ENCODE peak calls at places on chromosomes 2 and 18, in six cellular contexts. R is SJSA1, H is A549, Z is H9, J is tibial nerve, A is mesenchymal stem cell. B is an unnamed sample. For H3K4me1, the result is how much of the 10 kb centered on the place peaks cover.

GRCh38 chr2:187575081-187576067 is 21.1 kb upstream of the TFPI start:
- DNase-seq in A (peak), Z (no peak), J (no peak), R (peak), H (no peak), B (no peak)

GRCh38 chr2:118667366-118667765 is 180.1 kb downstream of the EN1 start:
- DNase-seq in H (no peak), R (no peak), Z (no peak), J (no peak), A (no peak), B (no peak)

GRCh38 chr2:231319867-231320266 is 75.6 kb upstream of the B3GNT7 start:
- DNase-seq in H (no peak), A (no peak), J (no peak), R (no peak), Z (no peak), B (no peak)

GRCh38 chr2:103161456-103162289 is 399.8 kb downstream of the TMEM182 start:
- DNase-seq in Z (no peak), R (peak), H (peak), J (no peak), A (peak), B (peak)

GRCh38 chr2:221779614-221780067 is 207.5 kb upstream of the EPHA4 start:
- DNase-seq in A (peak), Z (no peak), H (no peak), R (peak), J (no peak), B (peak)

GRCh38 chr2:14425869-14426268 is 206.6 kb upstream of the LRATD1 start:
- DNase-seq in J (no peak), Z (no peak), R (no peak), A (no peak), H (no peak), B (no peak)

GRCh38 chr18:32383040-32383819 is 87.5 kb downstream of the GAREM1 start:
- DNase-seq in R (peak), Z (no peak), H (peak), A (peak), J (no peak), B (peak)

GRCh38 chr2:28325567-28326468 is 66.8 kb upstream of the FOSL2 start:
- DNase-seq in J (no peak), Z (no peak), R (no peak), H (no peak), A (no peak), B (no peak)

GRCh38 chr2:129233751-129234406 is 745.6 kb upstream of the RAB6C start:
- DNase-seq in A (peak), Z (no peak), R (no peak), H (no peak), J (no peak), B (peak)

GRCh38 chr2:192087398-192087958 is 107.3 kb downstream of the TMEFF2 start:
- DNase-seq in Z (no peak), J (no peak), A (no peak), R (no peak), H (no peak), B (no peak)

GRCh38 chr2:65666156-65666725 is 233.8 kb upstream of the SPRED2 start:
- DNase-seq in R (peak), H (no peak), J (no peak), A (peak), Z (no peak), B (peak)

GRCh38 chr18:44679912-44680270 is 797 bp upstream of the SETBP1 start:
- DNase-seq in R (no peak), J (peak), H (peak), Z (peak), A (peak), B (peak)

GRCh38 chr2:172734711-172735645 is 667 bp upstream of the RAPGEF4 start:
- DNase-seq in R (no peak), H (peak), J (no peak), A (no peak), Z (no peak), B (no peak)

GRCh38 chr2:132766573-132766972 is 96.6 kb upstream of the LYPD1 start:
- DNase-seq in J (no peak), A (no peak), Z (no peak), H (no peak), R (peak), B (no peak)

GRCh38 chr2:7333970-7334493 is 416.8 kb downstream of the RNF144A start:
- DNase-seq in R (no peak), H (no peak), Z (no peak), A (no peak), J (no peak), B (no peak)

GRCh38 chr2:10120938-10121574 is 1.5 kb upstream of the RRM2 start:
- DNase-seq in Z (no peak), H (no peak), R (peak), J (no peak), A (peak), B (peak)

GRCh38 chr2:188515918-188516317 is 224.2 kb downstream of the GULP1 start:
- DNase-seq in A (no peak), R (no peak), J (no peak), H (no peak), Z (no peak), B (no peak)

GRCh38 chr2:226362991-226363390 is 436.6 kb downstream of the IRS1 start:
- DNase-seq in H (no peak), Z (no peak), J (no peak), A (peak), R (peak), B (peak)

GRCh38 chr2:17373736-17374135 is 144.5 kb downstream of the RAD51AP2 start:
- DNase-seq in A (no peak), H (no peak), R (no peak), J (no peak), Z (no peak), B (no peak)

GRCh38 chr2:234425923-234426603 is 70.8 kb downstream of the ARL4C start:
- DNase-seq in Z (no peak), A (no peak), H (no peak), J (no peak), R (no peak), B (no peak)

GRCh38 chr2:181440919-181441318 is 16.3 kb upstream of the ITGA4 start:
- DNase-seq in Z (no peak), J (no peak), A (no peak), H (no peak), R (no peak), B (no peak)

GRCh38 chr18:78911751-78912283 is 67.8 kb upstream of the SALL3 start:
- DNase-seq in J (no peak), A (no peak), Z (peak), R (no peak), H (no peak), B (no peak)

GRCh38 chr2:12965540-12966269 is 249.0 kb downstream of the TRIB2 start:
- DNase-seq in Z (no peak), J (no peak), H (no peak), A (peak), R (peak), B (peak)

GRCh38 chr18:56933472-56933871 is 213.4 kb upstream of the BOD1L2 start:
- DNase-seq in R (no peak), J (no peak), Z (no peak), H (no peak), A (no peak), B (no peak)

GRCh38 chr2:195269220-195269619 is 387.8 kb upstream of the SLC39A10 start:
- DNase-seq in J (no peak), A (no peak), H (no peak), Z (no peak), R (no peak), B (no peak)

GRCh38 chr2:216017365-216017764 is 4.0 kb upstream of the MREG start:
- DNase-seq in H (no peak), A (peak), J (no peak), Z (no peak), R (no peak), B (no peak)

GRCh38 chr18:63890950-63891304 is 3.4 kb downstream of the SERPINB2 start:
- DNase-seq in H (peak), Z (no peak), A (peak), R (no peak), J (no peak), B (no peak)

GRCh38 chr18:78073275-78073674 is 823.6 kb downstream of the GALR1 start:
- DNase-seq in J (no peak), R (no peak), H (no peak), Z (no peak), A (no peak), B (peak)

GRCh38 chr2:25714740-25715139 is 41.4 kb upstream of the DTNB start:
- DNase-seq in R (no peak), H (peak), A (no peak), J (no peak), Z (no peak), B (no peak)

GRCh38 chr18:13374468-13375301 is 156.1 kb downstream of the LDLRAD4 start:
- DNase-seq in J (no peak), H (peak), A (no peak), R (no peak), Z (no peak), B (no peak)

GRCh38 chr2:136118819-136119716 is 1.1 kb upstream of the CXCR4 start:
- DNase-seq in J (peak), Z (peak), H (no peak), A (peak), R (no peak), B (peak)

GRCh38 chr2:42124051-42124813 is 44.9 kb upstream of the EML4 start:
- DNase-seq in A (no peak), H (no peak), Z (no peak), J (no peak), R (no peak), B (no peak)

GRCh38 chr2:121697108-121697631 is 39.5 kb downstream of the NIFK start:
- DNase-seq in H (no peak), Z (no peak), J (no peak), R (no peak), A (no peak), B (no peak)

GRCh38 chr2:101036562-101036961 is 34.5 kb downstream of the RPL31 start:
- DNase-seq in A (peak), H (no peak), J (no peak), Z (no peak), R (peak), B (no peak)

GRCh38 chr2:191376981-191377629 is 131.9 kb downstream of the MYO1B start:
- DNase-seq in H (peak), Z (no peak), R (peak), A (peak), J (peak), B (peak)

GRCh38 chr2:28716265-28716865 is 35.3 kb upstream of the PPP1CB start:
- DNase-seq in Z (no peak), J (peak), R (peak), A (peak), H (peak), B (peak)

GRCh38 chr2:226799976-226800940 is 638 bp upstream of the IRS1 start:
- DNase-seq in J (no peak), Z (peak), A (peak), H (no peak), R (no peak), B (peak)

GRCh38 chr2:229137623-229138022 is 133.5 kb downstream of the PID1 start:
- DNase-seq in J (no peak), A (no peak), Z (no peak), R (no peak), H (no peak), B (no peak)

DNA sequence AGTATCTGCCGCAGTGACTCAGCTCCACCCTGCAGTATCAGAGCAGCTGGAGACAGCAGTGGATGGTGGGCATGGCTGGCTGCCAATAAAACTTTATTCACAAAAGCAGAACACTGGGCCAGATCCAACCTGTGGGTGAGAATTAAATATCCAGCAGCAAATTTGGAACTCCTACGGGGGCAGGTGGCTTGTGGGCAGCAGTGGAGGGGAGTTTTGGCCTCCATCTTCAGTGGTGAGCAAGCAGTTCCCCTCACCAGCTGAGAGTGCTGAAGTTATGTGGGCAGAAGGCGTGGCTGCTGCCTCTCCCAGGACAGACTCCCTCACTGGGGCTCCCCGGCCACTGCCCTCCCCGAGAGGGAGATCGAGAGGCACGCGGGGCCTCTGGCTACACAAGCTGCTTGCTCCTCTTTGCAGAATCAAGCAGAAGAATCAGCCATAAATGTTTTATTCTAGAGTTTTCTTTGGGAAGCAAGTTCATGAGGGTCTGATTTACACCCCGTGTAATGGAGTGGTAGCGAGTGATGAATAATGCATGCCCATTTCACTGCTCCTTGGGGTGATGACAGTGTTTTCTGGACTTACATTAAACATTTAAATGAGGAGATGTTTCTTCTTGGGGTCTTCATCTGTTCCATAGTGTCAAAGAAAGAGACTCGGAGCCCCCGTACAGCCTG is 204.3 kb downstream of the SEPTIN10 start:
- DNase-seq in A (no peak), J (no peak), Z (no peak), R (no peak), H (no peak), B (no peak)
- H3K4me1 ChIP-seq in A (under half), J (under half), Z (under half), R (under half), H (under half), B (under half)

GRCh38 chr2:98824256-98825042 is 93.5 kb upstream of the MGAT4A start:
- DNase-seq in H (no peak), Z (no peak), R (no peak), A (no peak), J (no peak), B (no peak)
- H3K4me1 ChIP-seq in H (under half), Z (under half), R (under half), A (under half), J (under half), B (under half)

DNA sequence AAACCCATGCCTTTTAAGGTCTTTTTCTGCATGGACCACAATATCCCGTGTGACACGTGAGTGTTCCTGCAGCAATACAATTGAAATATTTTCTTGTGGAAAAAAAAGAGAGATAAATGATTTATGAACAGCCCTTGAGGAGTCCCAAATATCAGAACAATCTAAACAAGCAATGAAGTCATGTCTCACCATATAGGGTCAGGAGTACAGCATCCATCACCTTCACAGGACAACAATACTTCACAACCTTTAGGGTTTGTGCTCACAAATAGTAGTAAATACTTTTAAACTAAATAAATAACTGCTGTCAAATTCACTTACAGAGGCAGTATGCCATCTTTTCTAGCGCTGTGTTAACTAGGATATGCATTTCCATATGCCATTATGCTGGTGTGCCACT is 87.9 kb downstream of the ZEB2 start:
- DNase-seq in J (no peak), Z (no peak), A (peak), H (no peak), R (no peak), B (no peak)
- H3K4me1 ChIP-seq in J (half or more), Z (under half), A (under half), H (under half), R (under half), B (under half)

DNA sequence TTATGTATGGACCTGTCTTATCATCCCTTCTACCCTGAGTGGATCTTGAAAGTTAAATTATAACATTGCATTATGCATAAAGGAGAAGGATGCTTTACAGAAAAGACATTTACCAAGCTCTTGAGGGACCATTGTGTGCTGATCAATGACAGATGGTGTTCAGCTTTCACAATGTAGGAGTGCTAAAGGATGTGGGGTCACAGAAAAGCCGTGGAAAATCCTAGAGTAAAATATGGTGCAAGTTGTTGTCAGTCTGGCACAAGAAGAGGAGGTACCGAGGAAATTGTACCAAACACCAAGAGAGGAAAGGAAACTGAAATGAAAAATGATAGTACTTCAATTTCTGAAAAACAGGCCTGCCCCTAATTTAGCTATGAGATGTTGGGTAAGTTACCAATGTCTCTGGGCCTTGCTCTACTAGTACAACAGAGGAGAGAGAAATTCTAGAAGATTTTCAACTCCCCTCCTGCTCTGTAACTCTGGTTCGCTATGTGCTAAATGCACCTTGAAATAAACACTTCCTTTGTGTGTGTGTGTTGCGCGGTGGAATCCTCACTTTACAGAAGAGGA is 78.8 kb upstream of the PELI1 start:
- DNase-seq in R (no peak), H (no peak), J (no peak), Z (no peak), A (peak), B (no peak)
- H3K4me1 ChIP-seq in R (under half), H (under half), J (under half), Z (under half), A (under half), B (under half)